ENCODE peak calls at places on chromosomes 7 and 10, in four cellular contexts. One of them, this sample, is unnamed.

GRCh38 chr10:75959209-75959608 is 527.8 kb downstream of the LRMDA start:
- DNase-seq in caudate nucleus: no peak
- DNase-seq in astrocyte of the spinal cord: peak
- DNase-seq in dermis blood vessel endothelial cell: no peak
- DNase-seq in this sample: peak

GRCh38 chr7:158206341-158206740 is 381.3 kb downstream of the PTPRN2 start:
- DNase-seq in caudate nucleus: no peak
- DNase-seq in astrocyte of the spinal cord: no peak
- DNase-seq in dermis blood vessel endothelial cell: no peak
- DNase-seq in this sample: no peak

GRCh38 chr7:120926943-120927346 is 23.6 kb upstream of the ING3 start:
- DNase-seq in caudate nucleus: no peak
- DNase-seq in astrocyte of the spinal cord: no peak
- DNase-seq in dermis blood vessel endothelial cell: no peak
- DNase-seq in this sample: no peak

GRCh38 chr7:20417675-20418382 is 87.1 kb downstream of the ITGB8 start:
- DNase-seq in caudate nucleus: no peak
- DNase-seq in astrocyte of the spinal cord: no peak
- DNase-seq in dermis blood vessel endothelial cell: no peak
- DNase-seq in this sample: no peak

GRCh38 chr7:78198756-78199155 is 400.2 kb downstream of the PHTF2 start:
- DNase-seq in caudate nucleus: no peak
- DNase-seq in astrocyte of the spinal cord: no peak
- DNase-seq in dermis blood vessel endothelial cell: no peak
- DNase-seq in this sample: no peak

GRCh38 chr7:6640246-6640721 is 3.2 kb downstream of the ZNF316 start:
- DNase-seq in caudate nucleus: no peak
- DNase-seq in astrocyte of the spinal cord: peak
- DNase-seq in dermis blood vessel endothelial cell: peak
- DNase-seq in this sample: peak

GRCh38 chr10:73998623-73999622 is 1.0 kb downstream of the VCL start:
- DNase-seq in caudate nucleus: peak
- DNase-seq in astrocyte of the spinal cord: peak
- DNase-seq in dermis blood vessel endothelial cell: peak
- DNase-seq in this sample: peak

GRCh38 chr10:133359972-133360610 is 2.3 kb upstream of the FUOM start:
- DNase-seq in caudate nucleus: no peak
- DNase-seq in astrocyte of the spinal cord: no peak
- DNase-seq in dermis blood vessel endothelial cell: no peak
- DNase-seq in this sample: no peak

GRCh38 chr10:19651549-19651948 is 164.7 kb upstream of the PLXDC2 start:
- DNase-seq in caudate nucleus: no peak
- DNase-seq in astrocyte of the spinal cord: peak
- DNase-seq in dermis blood vessel endothelial cell: no peak
- DNase-seq in this sample: peak

GRCh38 chr7:43481905-43482678 is 100.8 kb upstream of the STK17A start:
- DNase-seq in caudate nucleus: no peak
- DNase-seq in astrocyte of the spinal cord: peak
- DNase-seq in dermis blood vessel endothelial cell: no peak
- DNase-seq in this sample: no peak

This sample was measured in A172.